ENCODE peak calls at places on chromosomes 11 and 22, in five cellular contexts. A is C1 segment of cervical spinal cord; C is HFFc6; H is stimulated activated CD4-positive, alpha-beta T cell treated with anti-CD3 and anti-CD28 coated beads, Interleukin-4, amount 100 ng/mL, for 4 hours; S is OCI-LY7. D is an unnamed sample.

GRCh38 chr11:117328414-117329010 is 858 bp downstream of the CEP164 start:
- DNase-seq in A (no peak), C (peak), H (no peak), S (peak), D (peak)

GRCh38 chr11:9056467-9056866 is 34.9 kb downstream of the SCUBE2 start:
- DNase-seq in A (no peak), C (no peak), H (no peak), S (no peak), D (no peak)

GRCh38 chr11:34345012-34345804 is 12.6 kb downstream of the ABTB2 start:
- DNase-seq in A (no peak), C (peak), H (no peak), S (no peak), D (no peak)

GRCh38 chr11:88370782-88371181 is 33.2 kb upstream of the CTSC start:
- DNase-seq in A (no peak), C (no peak), H (no peak), S (no peak), D (no peak)

GRCh38 chr22:31103899-31104694 is 3.3 kb downstream of the SELENOM start:
- DNase-seq in A (no peak), C (no peak), H (no peak), S (no peak), D (no peak)

GRCh38 chr11:103499710-103500340 is 390.6 kb downstream of the DYNC2H1 start:
- DNase-seq in A (no peak), C (peak), H (no peak), S (no peak), D (no peak)

GRCh38 chr11:126474888-126475626 is 119.6 kb downstream of the ST3GAL4 start:
- DNase-seq in A (no peak), C (no peak), H (no peak), S (no peak), D (no peak)

GRCh38 chr11:76781861-76782500 is 1.2 kb upstream of the TSKU start:
- DNase-seq in A (no peak), C (no peak), H (no peak), S (no peak), D (no peak)

GRCh38 chr22:49538006-49538405 is 289.7 kb downstream of the BRD1 start:
- DNase-seq in A (no peak), C (no peak), H (no peak), S (no peak), D (no peak)

GRCh38 chr11:64650923-64651523 is 60.0 kb downstream of the SLC22A12 start:
- DNase-seq in A (no peak), C (peak), H (no peak), S (peak), D (no peak)

GRCh38 chr11:103358251-103358650 is 249.0 kb downstream of the DYNC2H1 start:
- DNase-seq in A (no peak), C (peak), H (no peak), S (no peak), D (no peak)

GRCh38 chr11:64563966-64564365 is 27.1 kb upstream of the SLC22A12 start:
- DNase-seq in A (no peak), C (no peak), H (no peak), S (no peak), D (no peak)

GRCh38 chr22:38924197-38924952 is 33.0 kb upstream of the APOBEC3A start:
- DNase-seq in A (no peak), C (peak), H (no peak), S (no peak), D (peak)

GRCh38 chr22:39958916-39959639 is 1.1 kb upstream of the TMA7B start:
- DNase-seq in A (no peak), C (no peak), H (no peak), S (no peak), D (no peak)

GRCh38 chr11:9138612-9139579 is 47.5 kb upstream of the SCUBE2 start:
- DNase-seq in A (no peak), C (peak), H (peak), S (no peak), D (no peak)

GRCh38 chr11:84866922-84867321 is 760.2 kb downstream of the DLG2 start:
- DNase-seq in A (no peak), C (no peak), H (no peak), S (no peak), D (no peak)

GRCh38 chr22:17700778-17701177 is 62.2 kb downstream of the BCL2L13 start:
- DNase-seq in A (no peak), C (no peak), H (no peak), S (no peak), D (no peak)

GRCh38 chr22:24271406-24271760 is 752 bp downstream of the SPECC1L start:
- DNase-seq in A (no peak), C (no peak), H (peak), S (no peak), D (no peak)

GRCh38 chr22:48957987-48958321 is 869.7 kb downstream of the BRD1 start:
- DNase-seq in A (no peak), C (no peak), H (no peak), S (no peak), D (no peak)

GRCh38 chr11:114377612-114378267 is 22.6 kb downstream of the C11orf71 start:
- DNase-seq in A (no peak), C (peak), H (no peak), S (no peak), D (no peak)

GRCh38 chr22:16699336-16699735 is 106.7 kb upstream of the CCT8L2 start:
- DNase-seq in A (no peak), C (no peak), H (no peak), S (no peak), D (no peak)

GRCh38 chr11:86740628-86741488 is 59.5 kb upstream of the PRSS23 start:
- DNase-seq in A (no peak), C (peak), H (no peak), S (no peak), D (no peak)

GRCh38 chr11:106827687-106828086 is 190.6 kb downstream of the GUCY1A2 start:
- DNase-seq in A (no peak), C (no peak), H (no peak), S (no peak), D (no peak)

GRCh38 chr11:37110383-37110782 is 512.3 kb upstream of the RAG2 start:
- DNase-seq in A (no peak), C (no peak), H (no peak), S (no peak), D (no peak)

GRCh38 chr22:23237201-23237798 is 57.0 kb downstream of the BCR start:
- DNase-seq in A (no peak), C (no peak), H (no peak), S (no peak), D (peak)

GRCh38 chr11:129960216-129961214 is 42.1 kb downstream of the PRDM10 start:
- DNase-seq in A (no peak), C (peak), H (no peak), S (peak), D (no peak)

GRCh38 chr22:18954333-18954732 is 18.2 kb upstream of the PRODH start:
- DNase-seq in A (peak), C (peak), H (peak), S (peak), D (peak)

GRCh38 chr11:57776101-57776511 is 14.5 kb downstream of the CTNND1 start:
- DNase-seq in A (no peak), C (peak), H (no peak), S (no peak), D (no peak)

GRCh38 chr11:47905358-47906059 is 57.4 kb upstream of the NUP160 start:
- DNase-seq in A (no peak), C (no peak), H (no peak), S (peak), D (no peak)

GRCh38 chr11:62004473-62004872 is 37.0 kb upstream of the FTH1 start:
- DNase-seq in A (no peak), C (no peak), H (no peak), S (no peak), D (no peak)

GRCh38 chr11:32487270-32487669 is 51.9 kb upstream of the WT1 start:
- DNase-seq in A (no peak), C (no peak), H (no peak), S (no peak), D (peak)

GRCh38 chr11:110184974-110185597 is 91.9 kb downstream of the ZC3H12C start:
- DNase-seq in A (peak), C (no peak), H (no peak), S (no peak), D (no peak)